ENCODE peak calls at places on chromosomes 7 and 10, in four cellular contexts. One of them, this sample, is unnamed.

GRCh38 chr7:105581066-105581811 is at the start of gene EFCAB10:
- DNase-seq in progenitor cell of endocrine pancreas: peak
- DNase-seq in AG08395: peak
- DNase-seq in immature natural killer cell: peak
- DNase-seq in this sample: peak

GRCh38 chr10:124719213-124719851 is 24.8 kb downstream of the FAM53B start:
- DNase-seq in progenitor cell of endocrine pancreas: no peak
- DNase-seq in AG08395: peak
- DNase-seq in immature natural killer cell: peak
- DNase-seq in this sample: peak

GRCh38 chr10:90418869-90419652 is 438.8 kb downstream of the HTR7 start:
- DNase-seq in progenitor cell of endocrine pancreas: no peak
- DNase-seq in AG08395: no peak
- DNase-seq in immature natural killer cell: no peak
- DNase-seq in this sample: no peak

GRCh38 chr7:102066476-102066875 is 220.2 kb upstream of the SH2B2 start:
- DNase-seq in progenitor cell of endocrine pancreas: no peak
- DNase-seq in AG08395: no peak
- DNase-seq in immature natural killer cell: no peak
- DNase-seq in this sample: no peak

GRCh38 chr10:129934196-129934925 is 29.7 kb downstream of the EBF3 start:
- DNase-seq in progenitor cell of endocrine pancreas: no peak
- DNase-seq in AG08395: no peak
- DNase-seq in immature natural killer cell: no peak
- DNase-seq in this sample: no peak

GRCh38 chr10:110802551-110803238 is 69.0 kb upstream of the PDCD4 start:
- DNase-seq in progenitor cell of endocrine pancreas: no peak
- DNase-seq in AG08395: peak
- DNase-seq in immature natural killer cell: no peak
- DNase-seq in this sample: peak

GRCh38 chr7:69840248-69840647 is 242.0 kb downstream of the AUTS2 start:
- DNase-seq in progenitor cell of endocrine pancreas: no peak
- DNase-seq in AG08395: no peak
- DNase-seq in immature natural killer cell: no peak
- DNase-seq in this sample: no peak

GRCh38 chr10:15084502-15084922 is 4.1 kb downstream of the ACBD7 start:
- DNase-seq in progenitor cell of endocrine pancreas: no peak
- DNase-seq in AG08395: peak
- DNase-seq in immature natural killer cell: peak
- DNase-seq in this sample: peak

GRCh38 chr10:11242443-11243386 is 225.0 kb downstream of the CELF2 start:
- DNase-seq in progenitor cell of endocrine pancreas: no peak
- DNase-seq in AG08395: no peak
- DNase-seq in immature natural killer cell: peak
- DNase-seq in this sample: no peak

GRCh38 chr10:69160809-69161225 is 19.2 kb upstream of the SUPV3L1 start:
- DNase-seq in progenitor cell of endocrine pancreas: no peak
- DNase-seq in AG08395: peak
- DNase-seq in immature natural killer cell: no peak
- DNase-seq in this sample: no peak

GRCh38 chr10:131810036-131810804 is 90.6 kb upstream of the PPP2R2D start:
- DNase-seq in progenitor cell of endocrine pancreas: peak
- DNase-seq in AG08395: no peak
- DNase-seq in immature natural killer cell: no peak
- DNase-seq in this sample: peak

GRCh38 chr7:31857178-31857577 is 170.2 kb downstream of the PPP1R17 start:
- DNase-seq in progenitor cell of endocrine pancreas: no peak
- DNase-seq in AG08395: no peak
- DNase-seq in immature natural killer cell: no peak
- DNase-seq in this sample: no peak

GRCh38 chr10:6136215-6137201 is 47.7 kb downstream of the RBM17 start:
- DNase-seq in progenitor cell of endocrine pancreas: no peak
- DNase-seq in AG08395: peak
- DNase-seq in immature natural killer cell: no peak
- DNase-seq in this sample: peak

GRCh38 chr7:21352540-21353387 is 75.1 kb upstream of the SP4 start:
- DNase-seq in progenitor cell of endocrine pancreas: no peak
- DNase-seq in AG08395: no peak
- DNase-seq in immature natural killer cell: peak
- DNase-seq in this sample: no peak

GRCh38 chr10:102676916-102677315 is 32.6 kb downstream of the TRIM8 start:
- DNase-seq in progenitor cell of endocrine pancreas: no peak
- DNase-seq in AG08395: no peak
- DNase-seq in immature natural killer cell: no peak
- DNase-seq in this sample: no peak

GRCh38 chr7:39608278-39608677 is 15.1 kb upstream of the RALA start:
- DNase-seq in progenitor cell of endocrine pancreas: no peak
- DNase-seq in AG08395: no peak
- DNase-seq in immature natural killer cell: no peak
- DNase-seq in this sample: no peak

GRCh38 chr7:113320419-113320818 is 202.1 kb upstream of the SMIM30 start:
- DNase-seq in progenitor cell of endocrine pancreas: no peak
- DNase-seq in AG08395: no peak
- DNase-seq in immature natural killer cell: no peak
- DNase-seq in this sample: no peak

GRCh38 chr10:1137499-1138163 is 81.4 kb downstream of the WDR37 start:
- DNase-seq in progenitor cell of endocrine pancreas: no peak
- DNase-seq in AG08395: no peak
- DNase-seq in immature natural killer cell: no peak
- DNase-seq in this sample: no peak

GRCh38 chr7:68783671-68784070 is 814.6 kb upstream of the AUTS2 start:
- DNase-seq in progenitor cell of endocrine pancreas: no peak
- DNase-seq in AG08395: no peak
- DNase-seq in immature natural killer cell: no peak
- DNase-seq in this sample: no peak

GRCh38 chr7:139851770-139852481 is 22.9 kb downstream of the TBXAS1 start:
- DNase-seq in progenitor cell of endocrine pancreas: no peak
- DNase-seq in AG08395: no peak
- DNase-seq in immature natural killer cell: no peak
- DNase-seq in this sample: no peak

GRCh38 chr7:4706384-4707032 is 24.4 kb downstream of the FOXK1 start:
- DNase-seq in progenitor cell of endocrine pancreas: no peak
- DNase-seq in AG08395: no peak
- DNase-seq in immature natural killer cell: no peak
- DNase-seq in this sample: no peak

GRCh38 chr10:70742537-70743429 is 42.4 kb downstream of the TBATA start:
- DNase-seq in progenitor cell of endocrine pancreas: no peak
- DNase-seq in AG08395: peak
- DNase-seq in immature natural killer cell: no peak
- DNase-seq in this sample: no peak

GRCh38 chr10:78829570-78829969 is 239.2 kb upstream of the ZMIZ1 start:
- DNase-seq in progenitor cell of endocrine pancreas: no peak
- DNase-seq in AG08395: peak
- DNase-seq in immature natural killer cell: no peak
- DNase-seq in this sample: no peak

GRCh38 chr7:85239114-85239513 is 52.3 kb upstream of the SEMA3D start:
- DNase-seq in progenitor cell of endocrine pancreas: no peak
- DNase-seq in AG08395: no peak
- DNase-seq in immature natural killer cell: no peak
- DNase-seq in this sample: no peak

GRCh38 chr7:101519324-101520017 is 109.6 kb downstream of the MYL10 start:
- DNase-seq in progenitor cell of endocrine pancreas: no peak
- DNase-seq in AG08395: peak
- DNase-seq in immature natural killer cell: no peak
- DNase-seq in this sample: no peak

GRCh38 chr10:93445097-93445960 is 36.8 kb downstream of the MYOF start:
- DNase-seq in progenitor cell of endocrine pancreas: peak
- DNase-seq in AG08395: peak
- DNase-seq in immature natural killer cell: no peak
- DNase-seq in this sample: no peak

GRCh38 chr7:81299711-81300110 is 380.9 kb upstream of the SEMA3C start:
- DNase-seq in progenitor cell of endocrine pancreas: no peak
- DNase-seq in AG08395: no peak
- DNase-seq in immature natural killer cell: no peak
- DNase-seq in this sample: no peak

GRCh38 chr10:98296514-98296913 is 28.5 kb upstream of the LOXL4 start:
- DNase-seq in progenitor cell of endocrine pancreas: no peak
- DNase-seq in AG08395: no peak
- DNase-seq in immature natural killer cell: no peak
- DNase-seq in this sample: no peak

GRCh38 chr7:98836811-98837631 is 32.8 kb downstream of the TMEM130 start:
- DNase-seq in progenitor cell of endocrine pancreas: peak
- DNase-seq in AG08395: no peak
- DNase-seq in immature natural killer cell: no peak
- DNase-seq in this sample: peak

GRCh38 chr7:112400141-112400540 is 50.1 kb upstream of the IFRD1 start:
- DNase-seq in progenitor cell of endocrine pancreas: no peak
- DNase-seq in AG08395: peak
- DNase-seq in immature natural killer cell: no peak
- DNase-seq in this sample: no peak

GRCh38 chr7:69598081-69598486 is at the start of gene AUTS2:
- DNase-seq in progenitor cell of endocrine pancreas: peak
- DNase-seq in AG08395: peak
- DNase-seq in immature natural killer cell: peak
- DNase-seq in this sample: peak

GRCh38 chr7:133191787-133192186 is 61.1 kb upstream of the EXOC4 start:
- DNase-seq in progenitor cell of endocrine pancreas: no peak
- DNase-seq in AG08395: no peak
- DNase-seq in immature natural killer cell: no peak
- DNase-seq in this sample: no peak

GRCh38 chr10:119136084-119136483 is 29.4 kb downstream of the SFXN4 start:
- DNase-seq in progenitor cell of endocrine pancreas: no peak
- DNase-seq in AG08395: no peak
- DNase-seq in immature natural killer cell: no peak
- DNase-seq in this sample: no peak

GRCh38 chr10:22816298-22816653 is 101.9 kb upstream of the PIP4K2A start:
- DNase-seq in progenitor cell of endocrine pancreas: no peak
- DNase-seq in AG08395: peak
- DNase-seq in immature natural killer cell: no peak
- DNase-seq in this sample: no peak

GRCh38 chr10:81871558-81871957 is 3.4 kb upstream of the NRG3 start:
- DNase-seq in progenitor cell of endocrine pancreas: no peak
- DNase-seq in AG08395: no peak
- DNase-seq in immature natural killer cell: no peak
- DNase-seq in this sample: no peak

GRCh38 chr7:109259151-109259550 is 689.5 kb downstream of the DNAJB9 start:
- DNase-seq in progenitor cell of endocrine pancreas: no peak
- DNase-seq in AG08395: no peak
- DNase-seq in immature natural killer cell: no peak
- DNase-seq in this sample: no peak